ENCODE peak calls at places on chromosome 13, in five cellular contexts. X is stomach, W is spleen, O is psoas muscle, C is thoracic aorta. F is an unnamed sample. For H3K4me1, the result is how much of the 10 kb centered on the place peaks cover.

GRCh38 chr13:65656740-65657329 is 1573.3 kb downstream of the PCDH9 start:
- DNase-seq in X (no peak), W (no peak), O (no peak), C (no peak), F (no peak)

GRCh38 chr13:79402074-79402635 is 3.9 kb downstream of the RBM26 start:
- DNase-seq in X (no peak), W (no peak), O (no peak), C (no peak), F (no peak)

GRCh38 chr13:93388701-93389100 is 162.1 kb downstream of the GPC6 start:
- DNase-seq in X (no peak), W (no peak), O (no peak), C (no peak), F (no peak)

GRCh38 chr13:100588350-100589177 is at the start of gene GGACT:
- DNase-seq in X (peak), W (peak), O (peak), C (peak), F (no peak)

GRCh38 chr13:104805346-104805745 is 1730.1 kb downstream of the EFNB2 start:
- DNase-seq in X (no peak), W (no peak), O (no peak), C (no peak), F (no peak)

GRCh38 chr13:43293008-43293407 is 269.6 kb downstream of the DNAJC15 start:
- DNase-seq in X (no peak), W (no peak), O (no peak), C (no peak), F (no peak)

GRCh38 chr13:48976677-48977625 is 1.2 kb downstream of the FNDC3A start:
- DNase-seq in X (no peak), W (no peak), O (no peak), C (no peak), F (peak)

GRCh38 chr13:75687145-75687763 is 51.1 kb downstream of the LMO7 start:
- DNase-seq in X (no peak), W (no peak), O (no peak), C (no peak), F (no peak)

GRCh38 chr13:51666316-51666715 is 82.1 kb downstream of the WDFY2 start:
- DNase-seq in X (no peak), W (no peak), O (no peak), C (no peak), F (no peak)

GRCh38 chr13:106182404-106182803 is 353.1 kb downstream of the EFNB2 start:
- DNase-seq in X (no peak), W (no peak), O (no peak), C (no peak), F (no peak)

GRCh38 chr13:94020833-94021232 is 458.6 kb downstream of the DCT start:
- DNase-seq in X (no peak), W (no peak), O (no peak), C (no peak), F (no peak)

GRCh38 chr13:20624213-20624612 is 57.3 kb downstream of the IFT88 start:
- DNase-seq in X (no peak), W (no peak), O (no peak), C (no peak), F (no peak)

GRCh38 chr13:98576963-98577822 is at the start of gene STK24:
- DNase-seq in X (peak), W (peak), O (peak), C (no peak), F (no peak)

GRCh38 chr13:102244617-102245227 is 157.1 kb downstream of the FGF14 start:
- DNase-seq in X (no peak), W (no peak), O (no peak), C (no peak), F (no peak)

GRCh38 chr13:86986448-86986847 is 684.7 kb upstream of the SLITRK5 start:
- DNase-seq in X (no peak), W (no peak), O (no peak), C (no peak), F (no peak)

GRCh38 chr13:45297456-45298205 is 43.4 kb downstream of the TPT1 start:
- DNase-seq in X (no peak), W (no peak), O (no peak), C (no peak), F (no peak)

GRCh38 chr13:21668665-21669599 is 1.9 kb upstream of the FGF9 start:
- DNase-seq in X (no peak), W (peak), O (peak), C (no peak), F (no peak)

GRCh38 chr13:104011505-104012270 is 945.5 kb upstream of the SLC10A2 start:
- DNase-seq in X (peak), W (no peak), O (peak), C (no peak), F (no peak)

GRCh38 chr13:99686157-99686572 is 184.9 kb downstream of the TM9SF2 start:
- DNase-seq in X (no peak), W (no peak), O (no peak), C (no peak), F (no peak)

GRCh38 chr13:59099182-59099950 is 1064.4 kb downstream of the DIAPH3 start:
- DNase-seq in X (no peak), W (no peak), O (no peak), C (no peak), F (no peak)

GRCh38 chr13:26502826-26503225 is 54.7 kb upstream of the WASF3 start:
- DNase-seq in X (no peak), W (no peak), O (peak), C (no peak), F (no peak)

GRCh38 chr13:75770164-75771145 is 134.3 kb downstream of the LMO7 start:
- DNase-seq in X (no peak), W (no peak), O (no peak), C (no peak), F (no peak)

GRCh38 chr13:79312456-79312855 is 93.6 kb downstream of the RBM26 start:
- DNase-seq in X (no peak), W (no peak), O (no peak), C (no peak), F (no peak)

GRCh38 chr13:99626461-99627082 is 125.3 kb downstream of the TM9SF2 start:
- DNase-seq in X (no peak), W (no peak), O (no peak), C (no peak), F (no peak)

GRCh38 chr13:55999709-56000108 is 1141.0 kb upstream of the PRR20A start:
- DNase-seq in X (no peak), W (no peak), O (no peak), C (no peak), F (no peak)

GRCh38 chr13:76004411-76004810 is 368.3 kb downstream of the LMO7 start:
- DNase-seq in X (no peak), W (no peak), O (no peak), C (no peak), F (no peak)

GRCh38 chr13:48501705-48502104 is 31.2 kb downstream of the RCBTB2 start:
- DNase-seq in X (no peak), W (no peak), O (no peak), C (no peak), F (no peak)

GRCh38 chr13:66501187-66501586 is 728.9 kb downstream of the PCDH9 start:
- DNase-seq in X (no peak), W (no peak), O (no peak), C (no peak), F (no peak)

GRCh38 chr13:31807090-31807541 is 67.8 kb downstream of the RXFP2 start:
- DNase-seq in X (no peak), W (no peak), O (no peak), C (no peak), F (no peak)

GRCh38 chr13:106486287-106486686 is 49.2 kb downstream of the EFNB2 start:
- DNase-seq in X (no peak), W (no peak), O (no peak), C (no peak), F (no peak)

GRCh38 chr13:79749985-79750551 is 269.1 kb downstream of the NDFIP2 start:
- DNase-seq in X (no peak), W (no peak), O (peak), C (no peak), F (no peak)

GRCh38 chr13:69616398-69616797 is 491.2 kb upstream of the ATXN8OS start:
- DNase-seq in X (no peak), W (no peak), O (no peak), C (no peak), F (no peak)

GRCh38 chr13:21015284-21015683 is 46.1 kb downstream of the LATS2 start:
- DNase-seq in X (no peak), W (no peak), O (no peak), C (no peak), F (no peak)

GRCh38 chr13:98997738-98998641 is 20.1 kb upstream of the DOCK9 start:
- DNase-seq in X (no peak), W (no peak), O (no peak), C (no peak), F (peak)

GRCh38 chr13:80237646-80238045 is 103.3 kb downstream of the SPRY2 start:
- DNase-seq in X (no peak), W (no peak), O (no peak), C (no peak), F (no peak)

GRCh38 chr13:97030705-97031452 is 36.6 kb upstream of the OXGR1 start:
- DNase-seq in X (no peak), W (no peak), O (no peak), C (no peak), F (no peak)
- TF ChIP-seq CTCF in X (no peak), W (no peak), O (no peak), C (no peak), F (peak)

GRCh38 chr13:24541127-24541475 is 28.5 kb upstream of the PARP4 start:
- DNase-seq in X (no peak), W (no peak), O (no peak), C (no peak), F (no peak)
- H3K4me3 ChIP-seq in X (peak), W (peak), O (peak), C (peak), F (peak)

DNA sequence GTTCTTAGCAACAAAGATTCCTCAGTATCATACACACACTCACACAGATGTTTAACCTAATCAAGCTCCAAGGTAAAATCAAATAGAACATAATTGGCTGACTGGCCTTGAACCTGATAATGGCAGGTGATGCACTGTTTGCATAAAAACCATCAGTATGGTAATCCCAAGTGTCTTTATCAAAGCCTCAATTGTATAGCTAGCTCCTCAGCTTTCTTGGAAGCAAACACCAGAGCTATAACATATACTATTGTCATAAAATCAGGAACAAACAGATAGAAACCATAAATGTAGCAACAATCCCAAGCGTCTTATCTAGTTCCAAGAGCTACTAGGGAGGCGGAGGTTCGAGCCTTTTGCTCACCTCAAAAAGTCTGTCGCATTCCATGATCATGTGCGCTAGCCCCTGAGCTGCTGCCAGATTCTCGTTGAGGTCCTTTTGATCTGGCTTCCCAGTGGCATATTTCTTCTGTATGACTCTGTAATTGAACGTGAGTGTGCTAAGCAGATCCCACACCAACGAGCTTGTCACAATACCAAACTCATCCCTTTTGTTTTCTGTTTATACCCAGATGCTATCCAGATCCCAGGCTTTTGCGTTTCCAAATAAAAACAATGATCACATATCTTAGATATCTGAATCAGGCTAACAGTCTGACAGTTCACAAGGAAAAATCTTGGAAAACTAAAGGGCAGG is 95.3 kb downstream of the KL start:
- DNase-seq in X (no peak), W (no peak), O (no peak), C (no peak), F (no peak)
- H3K4me1 ChIP-seq in X (half or more), W (under half), O (under half), C (half or more), F (under half)

GRCh38 chr13:84744203-84744602 is 861.9 kb upstream of the SLITRK1 start:
- DNase-seq in X (no peak), W (no peak), O (no peak), C (no peak), F (no peak)
- TF ChIP-seq CTCF in X (no peak), W (no peak), O (no peak), C (no peak), F (no peak)

DNA sequence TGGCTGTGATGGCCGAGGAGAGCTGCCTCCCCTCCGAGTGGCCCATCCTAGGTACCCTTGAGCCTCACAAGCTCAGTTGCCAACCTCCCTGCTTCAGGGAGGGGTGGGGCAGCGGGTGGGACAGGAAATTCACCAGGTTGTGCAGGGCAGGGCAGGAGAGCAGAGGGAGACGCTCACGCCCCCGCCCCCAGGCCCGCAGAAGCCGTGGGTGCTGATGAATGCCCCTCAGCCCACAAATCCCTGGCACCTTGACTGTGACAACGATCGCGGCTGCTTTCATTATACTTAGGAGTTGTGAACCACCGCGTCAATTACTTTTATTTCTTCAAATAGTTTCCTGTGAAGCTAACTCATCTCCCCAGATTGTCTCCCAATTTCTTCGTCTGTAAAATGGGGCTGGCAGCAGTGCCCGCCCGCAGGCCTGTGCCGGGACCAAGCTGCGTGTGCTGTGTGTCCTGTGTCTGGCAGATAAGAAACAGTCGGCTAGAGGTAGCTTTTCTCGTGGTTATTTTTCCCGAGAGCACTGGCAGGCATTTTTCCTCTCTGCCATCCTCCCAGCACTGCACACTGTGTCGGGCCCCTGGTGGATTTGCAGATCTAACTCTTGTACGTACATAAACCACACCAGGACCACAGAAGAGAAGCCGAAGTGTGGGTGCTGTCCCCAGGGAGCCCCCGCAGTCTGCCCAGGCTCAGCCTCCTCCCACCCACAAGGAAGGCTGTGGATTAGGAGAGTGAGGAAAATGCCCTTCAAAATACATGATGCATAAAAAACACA is 7.9 kb upstream of the RASA3 start:
- DNase-seq in X (no peak), W (peak), O (no peak), C (no peak), F (peak)
- H3K4me3 ChIP-seq in X (no peak), W (peak), O (no peak), C (peak), F (no peak)

GRCh38 chr13:33249066-33249465 is 36.5 kb downstream of the STARD13 start:
- DNase-seq in X (no peak), W (no peak), O (no peak), C (no peak), F (no peak)
- H3K4me1 ChIP-seq in X (under half), W (under half), O (under half), C (under half), F (under half)

DNA sequence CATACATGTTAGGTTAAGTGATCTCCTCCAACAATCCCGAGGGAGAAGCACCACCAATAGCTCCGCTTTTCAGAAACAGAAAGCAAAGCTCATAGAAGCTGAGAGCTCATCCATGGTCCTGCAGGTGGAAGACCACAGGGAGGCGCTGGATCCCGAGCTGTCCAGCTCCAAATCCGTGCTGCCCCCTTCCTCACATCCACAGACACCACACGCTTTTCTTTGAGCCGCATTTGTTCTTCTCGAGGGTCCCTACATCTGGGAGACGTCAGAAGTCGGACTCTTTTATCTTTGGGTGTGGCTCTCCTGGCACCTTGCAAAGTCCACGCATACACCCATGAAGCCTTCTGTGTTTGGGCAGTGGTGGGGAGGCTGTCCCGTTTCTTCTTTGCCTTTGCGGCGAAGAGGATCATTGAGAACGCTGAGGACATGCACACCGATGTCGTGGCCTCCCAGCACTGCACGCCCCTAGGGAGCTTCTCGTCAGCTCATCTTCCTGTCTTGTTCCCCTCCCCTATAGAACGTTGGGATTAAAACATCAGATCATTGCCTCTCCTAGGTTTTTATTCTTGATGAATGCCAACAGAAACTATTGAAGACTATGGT is 184.8 kb downstream of the TEX29 start:
- DNase-seq in X (peak), W (no peak), O (no peak), C (no peak), F (no peak)
- TF ChIP-seq CTCF in X (no peak), W (no peak), O (peak), C (no peak), F (no peak)

GRCh38 chr13:40558656-40559055 is 107.8 kb downstream of the FOXO1 start:
- DNase-seq in X (no peak), W (no peak), O (no peak), C (no peak), F (no peak)
- H3K4me3 ChIP-seq in X (no peak), W (no peak), O (no peak), C (no peak), F (no peak)

GRCh38 chr13:25111557-25111956 is 15.6 kb downstream of the PABPC3 start:
- DNase-seq in X (no peak), W (no peak), O (no peak), C (no peak), F (no peak)

GRCh38 chr13:25112856-25113255 is 16.9 kb downstream of the PABPC3 start:
- DNase-seq in X (no peak), W (no peak), O (no peak), C (no peak), F (no peak)

GRCh38 chr13:25117312-25117711 is 21.4 kb downstream of the PABPC3 start:
- DNase-seq in X (peak), W (no peak), O (no peak), C (no peak), F (no peak)

GRCh38 chr13:25116044-25116443 is 20.1 kb downstream of the PABPC3 start:
- DNase-seq in X (no peak), W (no peak), O (no peak), C (no peak), F (no peak)

GRCh38 chr13:25114220-25114619 is 18.3 kb downstream of the PABPC3 start:
- DNase-seq in X (peak), W (no peak), O (peak), C (no peak), F (no peak)
- H3K4me1 ChIP-seq in X (under half), W (under half), O (under half), C (under half), F (under half)